ENCODE peak calls at places on chromosomes 1 and 21, in six cellular contexts. O is stimulated activated naive CD4-positive, alpha-beta T cell treated with Interleukin-2 at 50 U/mL for 16 hours; V is stimulated activated CD4-positive, alpha-beta T cell treated with anti-CD3 and anti-CD28 coated beads, Interleukin-1b, Interleukin-23, amount 100 ng/mL, for 1 hour; A is KBM-7; Q is nucleus accumbens; H is brain microvascular endothelial cell. K is an unnamed sample.

GRCh38 chr1:152646656-152647055 is 16.5 kb upstream of the LCE2D start:
- DNase-seq in O (no peak), V (no peak), A (no peak), Q (no peak), H (no peak), K (no peak)

GRCh38 chr1:56106551-56107277 is 472.6 kb downstream of the PLPP3 start:
- DNase-seq in O (no peak), V (no peak), A (no peak), Q (no peak), H (no peak), K (no peak)

GRCh38 chr1:30695481-30695880 is 27.9 kb downstream of the MATN1 start:
- DNase-seq in O (no peak), V (no peak), A (no peak), Q (no peak), H (no peak), K (no peak)

GRCh38 chr1:220874201-220874655 is 5.0 kb upstream of the HLX start:
- DNase-seq in O (no peak), V (no peak), A (peak), Q (no peak), H (peak), K (peak)

GRCh38 chr1:202961220-202961880 is 3.2 kb upstream of the ADIPOR1 start:
- DNase-seq in O (no peak), V (no peak), A (no peak), Q (no peak), H (no peak), K (no peak)

GRCh38 chr21:31557421-31557955 is 102.0 kb upstream of the SOD1 start:
- DNase-seq in O (no peak), V (no peak), A (no peak), Q (peak), H (no peak), K (no peak)

GRCh38 chr1:58922302-58923089 is 138.6 kb upstream of the JUN start:
- DNase-seq in O (no peak), V (no peak), A (no peak), Q (no peak), H (no peak), K (no peak)

GRCh38 chr1:220891221-220892085 is 12.2 kb downstream of the HLX start:
- DNase-seq in O (no peak), V (no peak), A (no peak), Q (no peak), H (no peak), K (no peak)

GRCh38 chr1:178057863-178058576 is 35.9 kb upstream of the RASAL2 start:
- DNase-seq in O (no peak), V (no peak), A (peak), Q (peak), H (peak), K (no peak)

GRCh38 chr1:74673351-74674111 is at the start of gene ERICH3:
- DNase-seq in O (no peak), V (no peak), A (no peak), Q (peak), H (no peak), K (no peak)

GRCh38 chr1:162700131-162700530 is 67.9 kb downstream of the DDR2 start:
- DNase-seq in O (no peak), V (no peak), A (no peak), Q (no peak), H (no peak), K (no peak)

K was measured in NAMALWA.